ENCODE peak calls at places on chromosomes 13 and 19, in seven cellular contexts. K, W, G, X, B, Q and V are unnamed samples.

GRCh38 chr19:34961775-34962174 is 2.3 kb downstream of the ZNF792 start:
- DNase-seq in K (no peak), W (no peak), G (no peak), X (peak), B (no peak), Q (no peak), V (no peak)

GRCh38 chr19:18223860-18224524 is 2.2 kb downstream of the PDE4C start:
- DNase-seq in K (no peak), W (peak), G (peak), X (peak), B (peak), Q (peak), V (no peak)

GRCh38 chr19:17673937-17674799 is 14.0 kb downstream of the UNC13A start:
- DNase-seq in K (no peak), W (no peak), G (no peak), X (peak), B (no peak), Q (no peak), V (no peak)

GRCh38 chr19:4083677-4084546 is 17.2 kb upstream of the ZBTB7A start:
- DNase-seq in K (no peak), W (peak), G (no peak), X (no peak), B (no peak), Q (no peak), V (no peak)

GRCh38 chr19:11198769-11199469 is 1.6 kb upstream of the KANK2 start:
- DNase-seq in K (no peak), W (no peak), G (peak), X (no peak), B (no peak), Q (no peak), V (no peak)

GRCh38 chr19:6018786-6019185 is 40.8 kb upstream of the RANBP3 start:
- DNase-seq in K (no peak), W (no peak), G (peak), X (no peak), B (no peak), Q (peak), V (no peak)

GRCh38 chr13:51737609-51738008 is 66.4 kb downstream of the DHRS12 start:
- DNase-seq in K (no peak), W (no peak), G (no peak), X (no peak), B (no peak), Q (no peak), V (no peak)

GRCh38 chr19:55598719-55599467 is 424 bp downstream of the FIZ1 start:
- DNase-seq in K (peak), W (peak), G (peak), X (peak), B (peak), Q (peak), V (peak)

GRCh38 chr13:98752111-98752941 is at the start of gene SLC15A1:
- DNase-seq in K (no peak), W (no peak), G (no peak), X (no peak), B (no peak), Q (peak), V (no peak)

GRCh38 chr13:100602472-100603142 is 14.0 kb upstream of the GGACT start:
- DNase-seq in K (no peak), W (no peak), G (no peak), X (no peak), B (no peak), Q (no peak), V (no peak)